ENCODE peak calls at places on chromosomes 2 and 18, in four cellular contexts. One of them, this sample, is unnamed.

GRCh38 chr2:72153924-72154323 is 6.3 kb upstream of the CYP26B1 start:
- DNase-seq in GM12878: no peak
- DNase-seq in HepG2: no peak
- DNase-seq in K562: no peak
- DNase-seq in this sample: no peak

GRCh38 chr2:213119061-213119809 is 32.2 kb downstream of the IKZF2 start:
- DNase-seq in GM12878: peak
- DNase-seq in HepG2: no peak
- DNase-seq in K562: no peak
- DNase-seq in this sample: no peak

GRCh38 chr18:23735021-23735464 is 45.8 kb downstream of the LAMA3 start:
- DNase-seq in GM12878: no peak
- DNase-seq in HepG2: no peak
- DNase-seq in K562: no peak
- DNase-seq in this sample: no peak

GRCh38 chr2:170244555-170244954 is 66.6 kb downstream of the MYO3B start:
- DNase-seq in GM12878: no peak
- DNase-seq in HepG2: no peak
- DNase-seq in K562: no peak
- DNase-seq in this sample: no peak

GRCh38 chr2:65326276-65326675 is 98.6 kb downstream of the ACTR2 start:
- DNase-seq in GM12878: no peak
- DNase-seq in HepG2: no peak
- DNase-seq in K562: no peak
- DNase-seq in this sample: no peak

GRCh38 chr2:72999729-73000725 is 71.5 kb downstream of the SFXN5 start:
- DNase-seq in GM12878: no peak
- DNase-seq in HepG2: no peak
- DNase-seq in K562: no peak
- DNase-seq in this sample: no peak

GRCh38 chr2:172256886-172257285 is 154.2 kb upstream of the DLX2 start:
- DNase-seq in GM12878: no peak
- DNase-seq in HepG2: no peak
- DNase-seq in K562: no peak
- DNase-seq in this sample: no peak

GRCh38 chr2:70043252-70043875 is 43.9 kb upstream of the PCBP1 start:
- DNase-seq in GM12878: no peak
- DNase-seq in HepG2: no peak
- DNase-seq in K562: no peak
- DNase-seq in this sample: no peak

GRCh38 chr18:77069931-77070330 is 62.7 kb downstream of the MBP start:
- DNase-seq in GM12878: no peak
- DNase-seq in HepG2: no peak
- DNase-seq in K562: no peak
- DNase-seq in this sample: no peak

GRCh38 chr2:217622205-217622621 is 380.6 kb downstream of the TNS1 start:
- DNase-seq in GM12878: no peak
- DNase-seq in HepG2: peak
- DNase-seq in K562: no peak
- DNase-seq in this sample: peak

GRCh38 chr2:38037757-38038615 is 38.0 kb downstream of the CYP1B1 start:
- DNase-seq in GM12878: peak
- DNase-seq in HepG2: no peak
- DNase-seq in K562: no peak
- DNase-seq in this sample: peak

GRCh38 chr2:150479075-150479915 is 8.2 kb downstream of the RND3 start:
- DNase-seq in GM12878: no peak
- DNase-seq in HepG2: no peak
- DNase-seq in K562: no peak
- DNase-seq in this sample: no peak

GRCh38 chr2:10157293-10157692 is 34.8 kb downstream of the RRM2 start:
- DNase-seq in GM12878: no peak
- DNase-seq in HepG2: no peak
- DNase-seq in K562: no peak
- DNase-seq in this sample: no peak

GRCh38 chr2:174004311-174004695 is 39.1 kb upstream of the SP3 start:
- DNase-seq in GM12878: no peak
- DNase-seq in HepG2: no peak
- DNase-seq in K562: no peak
- DNase-seq in this sample: no peak

GRCh38 chr2:95025406-95026319 is at the start of gene MAL:
- DNase-seq in GM12878: no peak
- DNase-seq in HepG2: no peak
- DNase-seq in K562: peak
- DNase-seq in this sample: peak

GRCh38 chr18:28884304-28884703 is 707.4 kb upstream of the CDH2 start:
- DNase-seq in GM12878: no peak
- DNase-seq in HepG2: no peak
- DNase-seq in K562: no peak
- DNase-seq in this sample: no peak

GRCh38 chr2:58427572-58428285 is 186.6 kb upstream of the FANCL start:
- DNase-seq in GM12878: no peak
- DNase-seq in HepG2: peak
- DNase-seq in K562: no peak
- DNase-seq in this sample: peak

GRCh38 chr2:239293450-239294430 is 107.1 kb downstream of the HDAC4 start:
- DNase-seq in GM12878: peak
- DNase-seq in HepG2: no peak
- DNase-seq in K562: peak
- DNase-seq in this sample: peak

GRCh38 chr2:209768557-209768956 is 3.1 kb upstream of the UNC80 start:
- DNase-seq in GM12878: no peak
- DNase-seq in HepG2: no peak
- DNase-seq in K562: no peak
- DNase-seq in this sample: no peak

GRCh38 chr2:209771474-209772292 is at the start of gene UNC80:
- DNase-seq in GM12878: no peak
- DNase-seq in HepG2: peak
- DNase-seq in K562: peak
- DNase-seq in this sample: peak

GRCh38 chr2:209772316-209772715 is 684 bp downstream of the UNC80 start:
- DNase-seq in GM12878: no peak
- DNase-seq in HepG2: no peak
- DNase-seq in K562: no peak
- DNase-seq in this sample: no peak

GRCh38 chr2:209773377-209773776 is 1.7 kb downstream of the UNC80 start:
- DNase-seq in GM12878: no peak
- DNase-seq in HepG2: no peak
- DNase-seq in K562: no peak
- DNase-seq in this sample: no peak
- TF ChIP-seq TCF7 in GM12878: no peak
- TF ChIP-seq TCF7 in HepG2: no peak
- TF ChIP-seq TCF7 in K562: no peak
- TF ChIP-seq TCF7 in this sample: no peak

DNA sequence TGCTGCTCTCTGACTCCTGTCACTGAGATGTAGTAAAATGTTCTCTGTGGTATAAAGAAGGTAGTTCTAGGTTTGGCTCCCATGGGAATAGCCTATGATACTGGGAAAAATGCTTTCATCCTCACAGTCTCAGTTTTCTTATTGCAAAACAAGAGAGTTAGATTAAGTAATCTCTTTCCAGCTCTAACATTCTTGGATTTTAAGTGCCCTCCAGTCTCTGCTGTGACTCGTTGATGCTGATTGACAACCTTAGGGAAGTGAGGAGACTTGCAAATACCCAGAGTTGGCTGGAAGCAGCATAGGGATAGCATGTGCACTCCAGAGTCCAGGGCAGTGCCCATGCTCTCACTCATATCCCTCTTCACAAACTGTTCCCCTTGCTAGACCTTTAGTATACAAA is 534.9 kb downstream of the SLC4A3 start:
- DNase-seq in GM12878: no peak
- DNase-seq in HepG2: no peak
- DNase-seq in K562: no peak
- DNase-seq in this sample: no peak
- TF ChIP-seq TCF7 in GM12878: no peak
- TF ChIP-seq TCF7 in HepG2: no peak
- TF ChIP-seq TCF7 in K562: no peak
- TF ChIP-seq TCF7 in this sample: no peak

DNA sequence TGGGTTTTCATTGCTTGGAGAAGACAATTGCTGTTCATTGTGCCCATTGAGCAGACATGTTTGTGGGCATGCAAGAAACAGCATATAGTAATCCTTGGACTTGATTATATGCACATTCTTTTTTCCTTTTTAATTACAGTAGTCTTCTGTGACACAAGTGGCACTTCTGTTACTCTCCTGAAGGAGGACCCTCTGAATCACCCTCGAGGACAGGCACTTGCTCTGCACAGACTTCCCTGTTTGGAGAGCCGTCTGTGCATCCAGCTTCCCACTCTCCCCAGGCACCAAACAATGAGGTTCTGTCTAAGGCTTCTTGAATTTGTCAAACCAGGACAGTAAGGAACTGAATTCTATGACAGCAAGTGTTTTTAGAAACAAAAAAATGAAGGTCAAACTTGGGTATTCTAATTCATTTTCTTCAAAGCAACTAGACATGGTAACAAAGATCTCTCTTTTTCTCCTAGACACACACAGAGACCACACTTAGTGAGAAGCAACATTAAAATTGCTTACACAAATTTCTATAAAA is 844.6 kb upstream of the ID2 start:
- DNase-seq in GM12878: no peak
- DNase-seq in HepG2: no peak
- DNase-seq in K562: no peak
- DNase-seq in this sample: no peak
- TF ChIP-seq TCF7 in GM12878: no peak
- TF ChIP-seq TCF7 in HepG2: no peak
- TF ChIP-seq TCF7 in K562: no peak
- TF ChIP-seq TCF7 in this sample: no peak

GRCh38 chr2:7242189-7242867 is 325.1 kb downstream of the RNF144A start:
- DNase-seq in GM12878: peak
- DNase-seq in HepG2: no peak
- DNase-seq in K562: no peak
- DNase-seq in this sample: no peak
- TF ChIP-seq TCF7 in GM12878: no peak
- TF ChIP-seq TCF7 in HepG2: no peak
- TF ChIP-seq TCF7 in K562: no peak
- TF ChIP-seq TCF7 in this sample: no peak

DNA sequence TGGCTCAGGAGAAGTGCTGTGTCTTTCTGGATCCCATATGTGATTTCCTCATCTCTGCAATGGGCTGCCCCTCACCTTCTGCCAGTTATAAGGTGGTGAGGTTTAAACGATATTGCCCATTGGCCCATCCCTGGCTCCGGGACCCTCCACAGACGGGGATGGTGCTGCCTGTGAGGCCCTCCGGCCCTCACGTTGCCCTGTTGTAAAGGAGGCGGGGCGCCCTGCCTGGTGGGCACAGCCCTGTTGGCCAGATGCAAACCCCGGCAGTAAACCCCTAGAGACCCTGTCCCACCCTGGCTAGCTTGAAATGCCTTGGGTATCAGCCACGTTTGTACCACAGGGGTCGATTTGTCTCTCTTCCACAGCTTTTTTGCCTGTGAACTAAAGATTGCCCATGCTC is 7.4 kb downstream of the ARHGEF4 start:
- DNase-seq in GM12878: no peak
- DNase-seq in HepG2: no peak
- DNase-seq in K562: no peak
- DNase-seq in this sample: no peak
- TF ChIP-seq TCF7 in GM12878: no peak
- TF ChIP-seq TCF7 in HepG2: no peak
- TF ChIP-seq TCF7 in K562: no peak
- TF ChIP-seq TCF7 in this sample: no peak

GRCh38 chr18:52615321-52615720 is 275.3 kb downstream of the DCC start:
- DNase-seq in GM12878: no peak
- DNase-seq in HepG2: no peak
- DNase-seq in K562: no peak
- DNase-seq in this sample: no peak
- TF ChIP-seq TCF7 in GM12878: no peak
- TF ChIP-seq TCF7 in HepG2: no peak
- TF ChIP-seq TCF7 in K562: no peak
- TF ChIP-seq TCF7 in this sample: no peak

GRCh38 chr18:34789768-34790344 is 79.8 kb downstream of the DTNA start:
- DNase-seq in GM12878: no peak
- DNase-seq in HepG2: no peak
- DNase-seq in K562: no peak
- DNase-seq in this sample: no peak

GRCh38 chr18:34783485-34783884 is 73.4 kb downstream of the DTNA start:
- DNase-seq in GM12878: no peak
- DNase-seq in HepG2: no peak
- DNase-seq in K562: no peak
- DNase-seq in this sample: no peak

GRCh38 chr18:34787931-34788532 is 77.9 kb downstream of the DTNA start:
- DNase-seq in GM12878: peak
- DNase-seq in HepG2: peak
- DNase-seq in K562: peak
- DNase-seq in this sample: no peak
- TF ChIP-seq TCF7 in GM12878: no peak
- TF ChIP-seq TCF7 in HepG2: no peak
- TF ChIP-seq TCF7 in K562: no peak
- TF ChIP-seq TCF7 in this sample: no peak

GRCh38 chr2:208062113-208062512 is 36.8 kb upstream of the PLEKHM3 start:
- DNase-seq in GM12878: no peak
- DNase-seq in HepG2: peak
- DNase-seq in K562: peak
- DNase-seq in this sample: no peak
- TF ChIP-seq TCF7 in GM12878: no peak
- TF ChIP-seq TCF7 in HepG2: no peak
- TF ChIP-seq TCF7 in K562: no peak
- TF ChIP-seq TCF7 in this sample: no peak

DNA sequence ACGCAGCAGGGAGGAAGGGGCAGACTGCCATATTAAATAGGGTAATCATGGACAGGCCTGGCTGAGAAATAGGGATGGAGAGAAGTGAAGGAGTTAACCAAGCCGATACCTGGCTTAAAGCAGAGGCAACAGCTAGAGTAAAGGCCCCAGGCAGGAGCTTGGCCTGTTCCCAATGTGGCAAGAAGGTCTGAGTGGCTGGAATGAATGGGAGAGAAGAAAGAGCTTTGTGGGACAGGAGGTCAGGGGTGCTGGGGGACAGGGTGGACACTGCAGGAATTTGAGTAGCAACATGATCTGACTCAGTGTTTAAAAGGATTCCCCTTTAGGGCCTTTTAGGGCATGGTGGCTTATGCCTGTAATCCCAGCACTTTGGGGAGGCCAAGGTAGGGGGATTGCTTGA is 15.8 kb upstream of the AGFG1 start:
- DNase-seq in GM12878: no peak
- DNase-seq in HepG2: no peak
- DNase-seq in K562: no peak
- DNase-seq in this sample: no peak
- TF ChIP-seq TCF7 in GM12878: no peak
- TF ChIP-seq TCF7 in HepG2: no peak
- TF ChIP-seq TCF7 in K562: no peak
- TF ChIP-seq TCF7 in this sample: no peak

GRCh38 chr2:69022548-69022947 is 9.6 kb downstream of the ANTXR1 start:
- DNase-seq in GM12878: no peak
- DNase-seq in HepG2: no peak
- DNase-seq in K562: no peak
- DNase-seq in this sample: no peak
- TF ChIP-seq TCF7 in GM12878: no peak
- TF ChIP-seq TCF7 in HepG2: no peak
- TF ChIP-seq TCF7 in K562: no peak
- TF ChIP-seq TCF7 in this sample: no peak

This sample was measured in WTC11.